ENCODE peak calls at places on chromosomes 1 and 21, in five cellular contexts. F is central memory CD8-positive, alpha-beta T cell; S is activated naive CD8-positive, alpha-beta T cell treated with anti-CD3 and anti-CD28 coated beads, Interleukin-2, amount 10 ng/mL, durations not matched to agents 7 days and 5 days; I is activated CD4-positive, alpha-beta T cell treated with anti-CD3 and anti-CD28 coated beads for 36 hours; N is Right ventricle myocardium superior. T is an unnamed sample.

GRCh38 chr1:177229781-177230180 is 59.0 kb downstream of the BRINP2 start:
- ATAC-seq in F (no peak), S (no peak), I (no peak), N (peak), T (no peak)

GRCh38 chr1:214393086-214393485 is 112.1 kb downstream of the SMYD2 start:
- ATAC-seq in F (no peak), S (no peak), I (no peak), N (no peak), T (no peak)

GRCh38 chr1:184300446-184300845 is 86.4 kb upstream of the C1orf21 start:
- ATAC-seq in F (no peak), S (no peak), I (no peak), N (no peak), T (no peak)

GRCh38 chr21:37891953-37892352 is 24.3 kb downstream of the KCNJ6 start:
- ATAC-seq in F (no peak), S (no peak), I (no peak), N (no peak), T (no peak)

GRCh38 chr1:193111641-193112090 is 6.5 kb upstream of the GLRX2 start:
- ATAC-seq in F (no peak), S (no peak), I (no peak), N (peak), T (peak)

GRCh38 chr1:24091971-24092482 is 19.9 kb downstream of the MYOM3 start:
- ATAC-seq in F (no peak), S (no peak), I (peak), N (no peak), T (no peak)

GRCh38 chr1:155079487-155080249 is 1.0 kb downstream of the EFNA3 start:
- ATAC-seq in F (no peak), S (no peak), I (no peak), N (peak), T (no peak)

GRCh38 chr1:209046058-209046417 is 537.5 kb upstream of the CAMK1G start:
- ATAC-seq in F (no peak), S (no peak), I (no peak), N (no peak), T (no peak)

GRCh38 chr1:117653732-117654484 is 48.1 kb downstream of the TENT5C start:
- ATAC-seq in F (no peak), S (no peak), I (peak), N (no peak), T (peak)

GRCh38 chr1:46562498-46562897 is 11.1 kb upstream of the KNCN start:
- ATAC-seq in F (no peak), S (no peak), I (no peak), N (no peak), T (no peak)

GRCh38 chr1:114154146-114154962 is 685 bp upstream of the SYT6 start:
- ATAC-seq in F (no peak), S (no peak), I (no peak), N (no peak), T (no peak)

GRCh38 chr21:42286416-42286815 is 28.8 kb downstream of the TFF3 start:
- ATAC-seq in F (no peak), S (no peak), I (no peak), N (no peak), T (no peak)

GRCh38 chr1:226073184-226073950 is 10.9 kb downstream of the H3-3A start:
- ATAC-seq in F (no peak), S (no peak), I (no peak), N (no peak), T (peak)

GRCh38 chr1:178538192-178538916 is 25.4 kb downstream of the TEX35 start:
- ATAC-seq in F (no peak), S (no peak), I (no peak), N (no peak), T (peak)

GRCh38 chr1:245929224-245929623 is 577.9 kb downstream of the SMYD3 start:
- ATAC-seq in F (no peak), S (no peak), I (no peak), N (no peak), T (no peak)

GRCh38 chr1:175209493-175209921 is 16.9 kb upstream of the KIAA0040 start:
- ATAC-seq in F (peak), S (peak), I (peak), N (no peak), T (no peak)

GRCh38 chr1:205438213-205439158 is 16.6 kb upstream of the LEMD1 start:
- ATAC-seq in F (no peak), S (no peak), I (no peak), N (peak), T (peak)

GRCh38 chr1:228368801-228369607 is 37.6 kb downstream of the TRIM11 start:
- ATAC-seq in F (no peak), S (no peak), I (no peak), N (peak), T (no peak)

GRCh38 chr1:32362474-32363313 is at the start of the genes FAM229A and TSSK3:
- ATAC-seq in F (no peak), S (no peak), I (no peak), N (peak), T (no peak)

GRCh38 chr1:156499194-156499702 is 1.3 kb downstream of the MEF2D start:
- ATAC-seq in F (no peak), S (no peak), I (no peak), N (no peak), T (no peak)

GRCh38 chr1:211229365-211229759 is 29.8 kb upstream of the RCOR3 start:
- ATAC-seq in F (peak), S (peak), I (peak), N (no peak), T (no peak)

GRCh38 chr1:116433283-116434257 is 60.5 kb downstream of the ATP1A1 start:
- ATAC-seq in F (no peak), S (no peak), I (no peak), N (peak), T (peak)

GRCh38 chr1:151309851-151310323 is 17.3 kb downstream of the PI4KB start:
- ATAC-seq in F (no peak), S (no peak), I (no peak), N (no peak), T (no peak)

GRCh38 chr1:30864681-30865080 is 43.9 kb downstream of the SDC3 start:
- ATAC-seq in F (no peak), S (no peak), I (no peak), N (peak), T (no peak)

GRCh38 chr1:185241127-185241526 is 75.9 kb downstream of the IVNS1ABP start:
- ATAC-seq in F (peak), S (no peak), I (no peak), N (no peak), T (no peak)

GRCh38 chr1:203464226-203464625 is 11.4 kb upstream of the PRELP start:
- ATAC-seq in F (no peak), S (no peak), I (no peak), N (no peak), T (no peak)

GRCh38 chr1:67646145-67647035 is 38.6 kb upstream of the GADD45A start:
- ATAC-seq in F (no peak), S (no peak), I (peak), N (peak), T (no peak)

GRCh38 chr1:26044971-26045711 is 777 bp downstream of the SLC30A2 start:
- ATAC-seq in F (no peak), S (no peak), I (no peak), N (peak), T (no peak)

GRCh38 chr21:34154878-34155277 is 81.5 kb downstream of the MRPS6 start:
- ATAC-seq in F (no peak), S (peak), I (peak), N (no peak), T (no peak)

GRCh38 chr1:182185822-182186756 is 124.6 kb upstream of the ZNF648 start:
- ATAC-seq in F (no peak), S (no peak), I (no peak), N (no peak), T (peak)

GRCh38 chr1:185345913-185346717 is 29.1 kb upstream of the IVNS1ABP start:
- ATAC-seq in F (no peak), S (no peak), I (no peak), N (peak), T (no peak)

GRCh38 chr1:27106561-27107323 is 48.2 kb downstream of the SLC9A1 start:
- ATAC-seq in F (no peak), S (no peak), I (no peak), N (no peak), T (no peak)

GRCh38 chr1:6280761-6281451 is 20.0 kb upstream of the GPR153 start:
- ATAC-seq in F (no peak), S (no peak), I (no peak), N (peak), T (peak)

GRCh38 chr21:35266546-35266945 is 217.4 kb upstream of the RUNX1 start:
- ATAC-seq in F (no peak), S (no peak), I (no peak), N (no peak), T (peak)

T was measured in esophagus mucosa.